ENCODE peak calls at places on chromosomes 2 and 18, in five cellular contexts. O is HCT116, Y is HepG2, I is GM12878, D is K562. M is an unnamed sample.

GRCh38 chr2:209998596-209998995 is 3.8 kb upstream of the RPE start:
- DNase-seq in Y (no peak), I (no peak), D (no peak), O (no peak), M (no peak)

GRCh38 chr2:216695401-216695821 is at the start of gene IGFBP5:
- DNase-seq in Y (no peak), O (no peak), I (no peak), D (no peak), M (peak)

GRCh38 chr2:105324732-105325131 is 4.8 kb downstream of the TGFBRAP1 start:
- DNase-seq in Y (no peak), D (no peak), O (no peak), I (no peak), M (no peak)

GRCh38 chr2:54983345-54984235 is 66.7 kb downstream of the RTN4 start:
- DNase-seq in O (peak), D (no peak), I (no peak), Y (no peak), M (no peak)

GRCh38 chr18:31274915-31275314 is 43.0 kb upstream of the DSG1 start:
- DNase-seq in I (no peak), D (no peak), Y (peak), O (peak), M (no peak)

GRCh38 chr2:51994123-51994788 is 962.3 kb upstream of the NRXN1 start:
- DNase-seq in D (no peak), I (no peak), O (no peak), Y (no peak), M (no peak)

GRCh38 chr2:20444113-20444992 is 2.5 kb upstream of the RHOB start:
- DNase-seq in I (no peak), O (no peak), Y (no peak), D (no peak), M (no peak)

GRCh38 chr2:1686784-1687105 is 57.6 kb downstream of the PXDN start:
- DNase-seq in I (no peak), Y (no peak), D (no peak), O (no peak), M (no peak)

GRCh38 chr2:36562245-36562644 is 35.7 kb downstream of the FEZ2 start:
- DNase-seq in Y (no peak), O (no peak), D (no peak), I (no peak), M (no peak)

GRCh38 chr2:119732451-119733164 is 27.1 kb upstream of the PTPN4 start:
- DNase-seq in I (no peak), O (no peak), Y (no peak), D (no peak), M (no peak)

GRCh38 chr2:186716899-186717811 is 23.3 kb downstream of the FAM171B start:
- DNase-seq in O (no peak), D (no peak), I (no peak), Y (no peak), M (no peak)

GRCh38 chr2:195656131-195656858 is 731 bp upstream of the SLC39A10 start:
- DNase-seq in Y (no peak), O (no peak), D (no peak), I (no peak), M (no peak)

GRCh38 chr2:208245746-208246145 is 9.1 kb downstream of the IDH1 start:
- DNase-seq in D (no peak), Y (no peak), O (no peak), I (no peak), M (no peak)

GRCh38 chr2:28377984-28378678 is 14.5 kb upstream of the FOSL2 start:
- DNase-seq in I (no peak), O (no peak), Y (no peak), D (no peak), M (no peak)

GRCh38 chr2:177556134-177556533 is 163.6 kb downstream of the AGPS start:
- DNase-seq in Y (no peak), I (no peak), D (no peak), O (no peak), M (no peak)
- TF ChIP-seq ATF3 in Y (no peak), I (no peak), D (no peak), O (no peak), M (no peak)

GRCh38 chr2:9765611-9766531 is 77.4 kb upstream of the TAF1B start:
- DNase-seq in O (no peak), Y (peak), D (no peak), I (no peak), M (no peak)

GRCh38 chr2:9770006-9770307 is 73.3 kb upstream of the TAF1B start:
- DNase-seq in Y (no peak), D (no peak), O (no peak), I (no peak), M (no peak)

GRCh38 chr2:9768388-9768787 is 74.9 kb upstream of the TAF1B start:
- DNase-seq in O (no peak), Y (peak), I (no peak), D (peak), M (peak)

GRCh38 chr2:9769171-9770005 is 73.9 kb upstream of the TAF1B start:
- DNase-seq in I (no peak), D (peak), Y (no peak), O (no peak), M (no peak)

DNA sequence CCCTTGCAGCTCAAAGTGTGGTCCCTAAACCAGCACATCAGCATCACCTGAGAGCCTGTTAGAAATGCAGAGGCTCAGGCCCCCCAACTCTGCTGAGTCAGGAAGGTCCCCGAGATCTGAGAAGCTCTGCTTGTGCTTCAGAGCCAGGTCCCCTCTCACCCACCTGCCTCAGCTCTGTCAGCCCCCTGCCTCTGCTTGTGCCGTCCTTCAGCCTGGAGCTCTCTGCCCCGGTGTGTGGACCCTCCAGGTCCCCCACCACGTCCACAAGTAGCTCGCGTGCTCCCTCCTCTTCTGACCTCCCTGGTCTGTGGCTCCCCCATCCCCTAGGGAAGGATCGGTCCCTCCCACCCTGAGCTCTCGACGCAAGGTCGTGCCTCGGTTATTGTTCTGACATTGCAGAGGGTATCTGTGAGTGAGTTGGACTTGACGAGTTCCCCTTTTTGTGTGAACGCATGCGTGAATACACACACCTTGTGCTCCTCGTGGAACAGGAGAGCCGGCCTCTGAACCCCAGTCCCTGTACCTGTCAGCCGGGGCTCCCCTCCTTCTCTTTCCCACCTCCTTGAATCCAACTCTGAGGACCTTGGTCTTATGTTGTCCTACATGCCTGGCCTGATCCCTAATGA is 75.5 kb upstream of the TAF1B start:
- DNase-seq in Y (no peak), D (no peak), O (no peak), I (no peak), M (no peak)
- TF ChIP-seq YY1 in Y (no peak), D (no peak), O (no peak), I (no peak), M (no peak)

DNA sequence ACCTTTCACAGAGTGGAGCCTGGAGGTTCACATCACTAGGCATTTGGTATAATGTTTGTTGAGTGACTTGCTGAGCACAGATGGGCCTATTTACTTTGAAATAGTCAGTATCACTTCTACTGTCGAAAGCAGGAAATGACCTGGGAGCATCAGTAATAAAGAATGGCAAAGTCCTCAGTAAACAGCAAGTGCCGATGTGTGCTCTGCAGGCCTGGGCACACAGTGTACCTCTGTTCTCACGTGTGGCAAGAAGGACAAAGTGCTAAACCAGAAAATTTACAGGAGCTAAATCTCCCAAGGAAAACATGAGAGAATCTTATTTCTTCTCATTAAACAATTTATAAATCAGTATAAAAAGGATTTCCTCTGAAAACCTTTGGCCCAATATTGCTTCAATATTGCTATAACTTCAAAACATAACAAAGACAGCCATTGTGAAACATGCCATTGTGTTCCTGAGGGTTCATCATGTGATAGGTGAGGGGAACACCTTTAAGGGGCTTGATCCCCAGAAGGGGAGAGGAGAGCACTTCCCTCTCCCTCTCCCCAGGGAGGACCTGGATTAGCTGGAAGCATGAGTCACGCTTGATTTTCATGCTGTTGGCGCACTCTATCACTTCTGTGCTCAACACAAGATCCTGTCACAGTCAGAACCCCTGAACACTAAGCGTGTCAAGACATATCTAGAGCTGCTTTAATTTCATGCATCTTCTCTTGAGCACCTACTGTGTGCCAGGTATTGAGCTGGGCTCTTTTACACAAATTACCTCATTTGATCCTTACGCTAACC is 131.5 kb upstream of the SMAD2 start:
- DNase-seq in Y (no peak), I (no peak), O (no peak), D (no peak), M (no peak)
- TF ChIP-seq ATF3 in Y (no peak), I (no peak), O (no peak), D (no peak), M (no peak)

GRCh38 chr2:236180501-236180816 is 12.3 kb upstream of the GBX2 start:
- DNase-seq in D (no peak), I (no peak), O (no peak), Y (no peak), M (no peak)

GRCh38 chr2:236177604-236177966 is 9.4 kb upstream of the GBX2 start:
- DNase-seq in Y (peak), O (peak), D (peak), I (no peak), M (peak)

GRCh38 chr2:236177967-236178909 is 10.1 kb upstream of the GBX2 start:
- DNase-seq in D (peak), Y (peak), I (no peak), O (peak), M (peak)

GRCh38 chr2:236179653-236180500 is 11.7 kb upstream of the GBX2 start:
- DNase-seq in O (no peak), Y (no peak), D (no peak), I (no peak), M (no peak)

GRCh38 chr2:236178921-236179652 is 10.9 kb upstream of the GBX2 start:
- DNase-seq in O (no peak), Y (no peak), D (no peak), I (no peak), M (no peak)
- TF ChIP-seq YY1 in O (no peak), Y (no peak), D (no peak), I (no peak), M (no peak)

GRCh38 chr18:21702602-21703001 is 2.0 kb downstream of the ABHD3 start:
- DNase-seq in I (no peak), O (no peak), Y (no peak), D (no peak), M (no peak)

GRCh38 chr18:21706386-21706865 is 1.9 kb upstream of the ABHD3 start:
- DNase-seq in Y (no peak), I (no peak), O (no peak), D (no peak), M (no peak)

GRCh38 chr18:21704603-21705364 is at the start of gene ABHD3:
- DNase-seq in I (peak), D (peak), Y (peak), O (peak), M (peak)

GRCh38 chr18:21701621-21702020 is 3.0 kb downstream of the ABHD3 start:
- DNase-seq in Y (no peak), O (no peak), I (no peak), D (no peak), M (no peak)

GRCh38 chr18:21703241-21703820 is 1.2 kb downstream of the ABHD3 start:
- DNase-seq in O (no peak), Y (no peak), I (peak), D (peak), M (no peak)
- TF ChIP-seq ATF3 in O (no peak), Y (no peak), I (no peak), D (no peak), M (no peak)

GRCh38 chr18:36933552-36933951 is 104.6 kb downstream of the KIAA1328 start:
- DNase-seq in D (no peak), O (no peak), I (no peak), Y (no peak), M (no peak)

GRCh38 chr18:36929601-36930000 is 100.7 kb downstream of the KIAA1328 start:
- DNase-seq in Y (no peak), I (no peak), D (no peak), O (no peak), M (no peak)

GRCh38 chr18:36931116-36931515 is 102.2 kb downstream of the KIAA1328 start:
- DNase-seq in D (no peak), I (no peak), O (no peak), Y (no peak), M (no peak)

GRCh38 chr18:36934884-36935283 is 106.0 kb downstream of the KIAA1328 start:
- DNase-seq in I (no peak), Y (no peak), O (no peak), D (no peak), M (no peak)
- TF ChIP-seq YY1 in I (no peak), Y (no peak), O (no peak), D (no peak), M (no peak)

GRCh38 chr2:39902103-39902502 is 123.0 kb upstream of the THUMPD2 start:
- DNase-seq in D (no peak), O (no peak), I (no peak), Y (no peak), M (no peak)
- TF ChIP-seq ATF3 in D (no peak), O (no peak), I (no peak), Y (no peak), M (no peak)